ENCODE peak calls at places on chromosome 15, in eight cellular contexts. G is naive thymus-derived CD8-positive, alpha-beta T cell; D is hippocampal formation; J is progenitor cell of endocrine pancreas; E is BJ; A is NCI-H446 treated with DMSO at 0.1 percent for 48 hours; O is tibial artery; F is AG08396. X is an unnamed sample.
A peak's percentile ranks its signal among the peaks of the same experiment; 100 is the strongest.

GRCh38 chr15:52289629-52290081 is 5.9 kb downstream of the MYO5C start:
- DNase-seq in G (no peak), D (peak; percentile 26), A (no peak), E (no peak), F (no peak), J (no peak), O (no peak), X (no peak)

GRCh38 chr15:99454941-99455795 is 110.6 kb upstream of the MEF2A start:
- DNase-seq in O (peak; percentile 91), F (peak; percentile 94), D (no peak), E (peak; percentile 77), G (no peak), J (no peak), A (no peak), X (peak; percentile 89)

GRCh38 chr15:91853968-91854943 is 748 bp downstream of the SLCO3A1 start:
- DNase-seq in G (peak; percentile 32), E (no peak), A (no peak), J (peak; percentile 43), O (peak; percentile 33), F (peak; percentile 74), D (peak; percentile 38), X (peak; percentile 64)

GRCh38 chr15:78002996-78003395 is 74.5 kb downstream of the TBC1D2B start:
- DNase-seq in E (no peak), G (no peak), J (no peak), A (no peak), F (no peak), D (no peak), O (no peak), X (no peak)

GRCh38 chr15:73876779-73877178 is 3.4 kb downstream of the TBC1D21 start:
- DNase-seq in J (no peak), A (no peak), O (no peak), D (no peak), E (no peak), F (no peak), G (no peak), X (no peak)

GRCh38 chr15:85379403-85380131 is 836 bp upstream of the AKAP13 start:
- DNase-seq in F (peak; percentile 14), D (no peak), A (no peak), G (no peak), J (no peak), E (no peak), O (no peak), X (no peak)

GRCh38 chr15:66097151-66098018 is 156.2 kb downstream of the MEGF11 start:
- DNase-seq in J (no peak), D (peak; percentile 40), G (no peak), F (no peak), O (no peak), A (peak; percentile 84), E (no peak), X (no peak)

GRCh38 chr15:76916369-76916768 is 11.2 kb upstream of the SCAPER start:
- DNase-seq in G (no peak), J (no peak), A (no peak), F (no peak), O (no peak), D (no peak), E (no peak), X (no peak)

GRCh38 chr15:99944131-99944530 is 210.9 kb upstream of the LYSMD4 start:
- DNase-seq in O (no peak), A (no peak), D (no peak), J (no peak), G (no peak), E (no peak), F (no peak), X (no peak)

GRCh38 chr15:69034352-69034751 is 19.9 kb downstream of the NOX5 start:
- DNase-seq in A (no peak), G (no peak), D (no peak), J (no peak), O (no peak), E (peak; percentile 50), F (peak; percentile 86), X (no peak)

GRCh38 chr15:56587686-56588085 is 122.7 kb upstream of the MNS1 start:
- DNase-seq in O (no peak), D (no peak), J (no peak), E (no peak), A (no peak), G (no peak), F (no peak), X (no peak)

GRCh38 chr15:101070502-101071273 is 151.5 kb downstream of the LRRK1 start:
- DNase-seq in G (no peak), E (peak; percentile 69), D (no peak), J (no peak), F (peak; percentile 65), O (no peak), A (no peak), X (no peak)

GRCh38 chr15:93041159-93041547 is 47.9 kb downstream of the RGMA start:
- DNase-seq in G (no peak), O (no peak), F (no peak), J (no peak), E (no peak), D (no peak), A (no peak), X (no peak)

GRCh38 chr15:71124937-71125755 is 9.9 kb downstream of the THSD4 start:
- DNase-seq in G (no peak), A (no peak), D (no peak), F (no peak), E (no peak), J (no peak), O (no peak), X (no peak)

GRCh38 chr15:87082576-87082975 is 1002.9 kb downstream of the AGBL1 start:
- DNase-seq in G (no peak), A (no peak), D (no peak), F (no peak), E (no peak), O (no peak), J (no peak), X (no peak)

GRCh38 chr15:70530035-70530499 is 233.3 kb downstream of the UACA start:
- DNase-seq in G (no peak), D (no peak), O (no peak), J (no peak), F (no peak), E (no peak), A (no peak), X (peak; percentile 38)

GRCh38 chr15:95326689-95327525 is 1003.6 kb upstream of the NR2F2 start:
- DNase-seq in E (no peak), J (peak; percentile 26), A (no peak), G (no peak), D (no peak), O (peak; percentile 55), F (peak; percentile 25), X (peak; percentile 35)

GRCh38 chr15:61467823-61468222 is 238.7 kb upstream of the RORA start:
- DNase-seq in J (no peak), A (no peak), F (no peak), O (no peak), G (no peak), E (no peak), D (no peak), X (no peak)

GRCh38 chr15:70580958-70581357 is 182.4 kb downstream of the UACA start:
- DNase-seq in G (no peak), F (no peak), O (no peak), J (no peak), D (no peak), E (no peak), A (no peak), X (no peak)

GRCh38 chr15:85473455-85473854 is 93.1 kb downstream of the AKAP13 start:
- DNase-seq in O (no peak), E (no peak), G (no peak), D (no peak), A (no peak), F (peak; percentile 37), J (no peak), X (no peak)

GRCh38 chr15:41811432-41812195 is 16.3 kb upstream of the JMJD7 start:
- DNase-seq in F (peak; percentile 85), D (peak; percentile 83), O (peak; percentile 87), E (no peak), A (peak; percentile 26), J (peak; percentile 75), G (peak; percentile 75), X (peak; percentile 86)

GRCh38 chr15:20358066-20358780 is 183.4 kb downstream of the GOLGA6L6 start:
- DNase-seq in G (no peak), F (no peak), A (no peak), E (no peak), D (no peak), O (no peak), J (no peak), X (peak; percentile 34)

GRCh38 chr15:79989682-79990081 is 18.7 kb upstream of the BCL2A1 start:
- DNase-seq in O (no peak), F (no peak), J (no peak), G (no peak), E (no peak), D (no peak), A (no peak), X (no peak)

GRCh38 chr15:52042051-52042851 is 23.2 kb downstream of the MAPK6 start:
- DNase-seq in G (no peak), J (no peak), F (no peak), D (peak; percentile 19), E (no peak), O (no peak), A (no peak), X (no peak)

GRCh38 chr15:91572110-91572509 is 281.4 kb upstream of the SLCO3A1 start:
- DNase-seq in D (no peak), J (no peak), F (no peak), A (peak; percentile 5), G (no peak), E (no peak), O (no peak), X (no peak)

GRCh38 chr15:84947947-84948830 is 33.5 kb upstream of the PDE8A start:
- DNase-seq in D (no peak), O (peak; percentile 50), E (peak; percentile 82), G (no peak), J (no peak), F (peak; percentile 85), A (no peak), X (peak; percentile 25)

GRCh38 chr15:101237161-101237775 is 14.6 kb downstream of the CHSY1 start:
- DNase-seq in O (no peak), D (no peak), A (no peak), J (no peak), G (no peak), E (no peak), F (no peak), X (no peak)

GRCh38 chr15:55627730-55628368 is 39.7 kb upstream of the PYGO1 start:
- DNase-seq in A (no peak), G (no peak), O (no peak), F (peak; percentile 74), J (no peak), D (no peak), E (peak; percentile 75), X (no peak)

GRCh38 chr15:92638291-92638708 is 17.3 kb downstream of the FAM174B start:
- DNase-seq in A (peak; percentile 20), E (peak; percentile 12), G (no peak), D (no peak), O (no peak), J (no peak), F (no peak), X (no peak)

GRCh38 chr15:43517354-43518072 is at the start of gene MAP1A:
- DNase-seq in A (peak; percentile 12), D (peak; percentile 66), E (no peak), J (no peak), F (peak; percentile 89), G (peak; percentile 20), O (peak; percentile 59), X (peak; percentile 61)

GRCh38 chr15:78440375-78441373 is 2.7 kb downstream of the IREB2 start:
- DNase-seq in E (no peak), J (no peak), G (no peak), A (no peak), D (no peak), O (no peak), F (no peak), X (no peak)

GRCh38 chr15:98960555-98961050 is 47.0 kb downstream of the PGPEP1L start:
- DNase-seq in O (no peak), A (no peak), D (no peak), J (no peak), F (no peak), G (no peak), E (no peak), X (no peak)

GRCh38 chr15:74245342-74245931 is 9.3 kb downstream of the CCDC33 start:
- DNase-seq in J (no peak), D (peak; percentile 17), E (no peak), F (no peak), G (peak; percentile 42), O (no peak), A (peak; percentile 69), X (peak; percentile 22)